ENCODE peak calls at places on chromosomes 7 and 10, in eight cellular contexts. One of them, this sample, is unnamed. For H3K4me1, the result is how much of the 10 kb centered on the place peaks cover.

GRCh38 chr10:52316005-52316404 is 1.9 kb downstream of the DKK1 start:
- DNase-seq in adrenal gland: no peak
- DNase-seq in right atrium auricular region: no peak
- DNase-seq in right cardiac atrium: no peak
- DNase-seq in neural progenitor cell: no peak
- DNase-seq in thoracic aorta: no peak
- DNase-seq in OCI-LY7: no peak
- DNase-seq in neuronal stem cell: no peak
- DNase-seq in this sample: no peak

GRCh38 chr7:38154274-38154673 is 23.8 kb upstream of the STARD3NL start:
- DNase-seq in adrenal gland: no peak
- DNase-seq in right atrium auricular region: no peak
- DNase-seq in right cardiac atrium: no peak
- DNase-seq in neural progenitor cell: no peak
- DNase-seq in thoracic aorta: no peak
- DNase-seq in OCI-LY7: no peak
- DNase-seq in neuronal stem cell: no peak
- DNase-seq in this sample: no peak

GRCh38 chr7:152756126-152756525 is 3.4 kb upstream of the ACTR3B start:
- DNase-seq in adrenal gland: no peak
- DNase-seq in right atrium auricular region: no peak
- DNase-seq in right cardiac atrium: no peak
- DNase-seq in neural progenitor cell: no peak
- DNase-seq in thoracic aorta: no peak
- DNase-seq in OCI-LY7: no peak
- DNase-seq in neuronal stem cell: no peak
- DNase-seq in this sample: no peak

GRCh38 chr7:151558575-151558974 is 38.9 kb upstream of the RHEB start:
- DNase-seq in adrenal gland: no peak
- DNase-seq in right atrium auricular region: no peak
- DNase-seq in right cardiac atrium: no peak
- DNase-seq in neural progenitor cell: no peak
- DNase-seq in thoracic aorta: no peak
- DNase-seq in OCI-LY7: no peak
- DNase-seq in neuronal stem cell: no peak
- DNase-seq in this sample: no peak

GRCh38 chr7:1949681-1950055 is 279.6 kb downstream of the ELFN1 start:
- DNase-seq in adrenal gland: no peak
- DNase-seq in right atrium auricular region: no peak
- DNase-seq in right cardiac atrium: no peak
- DNase-seq in neural progenitor cell: no peak
- DNase-seq in thoracic aorta: no peak
- DNase-seq in OCI-LY7: no peak
- DNase-seq in neuronal stem cell: no peak
- DNase-seq in this sample: no peak

GRCh38 chr7:106772655-106773108 is 92.4 kb upstream of the PIK3CG start:
- DNase-seq in adrenal gland: no peak
- DNase-seq in right atrium auricular region: no peak
- DNase-seq in right cardiac atrium: no peak
- DNase-seq in neural progenitor cell: no peak
- DNase-seq in thoracic aorta: no peak
- DNase-seq in OCI-LY7: no peak
- DNase-seq in neuronal stem cell: no peak
- DNase-seq in this sample: no peak

GRCh38 chr7:5379576-5379975 is 44.1 kb downstream of the TNRC18 start:
- DNase-seq in adrenal gland: no peak
- DNase-seq in right atrium auricular region: no peak
- DNase-seq in right cardiac atrium: no peak
- DNase-seq in neural progenitor cell: no peak
- DNase-seq in thoracic aorta: no peak
- DNase-seq in OCI-LY7: no peak
- DNase-seq in neuronal stem cell: no peak
- DNase-seq in this sample: no peak

GRCh38 chr7:37113661-37114355 is 334.9 kb downstream of the ELMO1 start:
- DNase-seq in adrenal gland: no peak
- DNase-seq in right atrium auricular region: no peak
- DNase-seq in right cardiac atrium: no peak
- DNase-seq in neural progenitor cell: no peak
- DNase-seq in thoracic aorta: no peak
- DNase-seq in OCI-LY7: no peak
- DNase-seq in neuronal stem cell: no peak
- DNase-seq in this sample: no peak

GRCh38 chr10:3195286-3195685 is 22.7 kb upstream of the PITRM1 start:
- DNase-seq in adrenal gland: no peak
- DNase-seq in right atrium auricular region: no peak
- DNase-seq in right cardiac atrium: no peak
- DNase-seq in neural progenitor cell: no peak
- DNase-seq in thoracic aorta: no peak
- DNase-seq in OCI-LY7: no peak
- DNase-seq in neuronal stem cell: no peak
- DNase-seq in this sample: no peak
- H3K4me1 ChIP-seq in adrenal gland: under half
- H3K4me1 ChIP-seq in right atrium auricular region: under half
- H3K4me1 ChIP-seq in right cardiac atrium: under half
- H3K4me1 ChIP-seq in neural progenitor cell: under half
- H3K4me1 ChIP-seq in thoracic aorta: under half
- H3K4me1 ChIP-seq in OCI-LY7: under half
- H3K4me1 ChIP-seq in neuronal stem cell: under half
- H3K4me1 ChIP-seq in this sample: under half

GRCh38 chr10:117543245-117543998 is 876 bp downstream of the EMX2 start:
- DNase-seq in adrenal gland: no peak
- DNase-seq in right atrium auricular region: no peak
- DNase-seq in right cardiac atrium: no peak
- DNase-seq in neural progenitor cell: peak
- DNase-seq in thoracic aorta: no peak
- DNase-seq in OCI-LY7: no peak
- DNase-seq in neuronal stem cell: peak
- DNase-seq in this sample: no peak
- H3K4me3 ChIP-seq in adrenal gland: peak
- H3K4me3 ChIP-seq in right atrium auricular region: peak
- H3K4me3 ChIP-seq in right cardiac atrium: peak
- H3K4me3 ChIP-seq in neural progenitor cell: peak
- H3K4me3 ChIP-seq in thoracic aorta: peak
- H3K4me3 ChIP-seq in OCI-LY7: no peak
- H3K4me3 ChIP-seq in neuronal stem cell: peak
- H3K4me3 ChIP-seq in this sample: no peak

GRCh38 chr7:142787783-142788182 is 17.0 kb downstream of the PRSS2 start:
- DNase-seq in adrenal gland: no peak
- DNase-seq in right atrium auricular region: no peak
- DNase-seq in right cardiac atrium: no peak
- DNase-seq in neural progenitor cell: no peak
- DNase-seq in thoracic aorta: no peak
- DNase-seq in OCI-LY7: no peak
- DNase-seq in neuronal stem cell: no peak
- DNase-seq in this sample: peak
- H3K4me1 ChIP-seq in adrenal gland: under half
- H3K4me1 ChIP-seq in right atrium auricular region: under half
- H3K4me1 ChIP-seq in right cardiac atrium: under half
- H3K4me1 ChIP-seq in neural progenitor cell: under half
- H3K4me1 ChIP-seq in thoracic aorta: under half
- H3K4me1 ChIP-seq in OCI-LY7: half or more
- H3K4me1 ChIP-seq in neuronal stem cell: under half
- H3K4me1 ChIP-seq in this sample: under half

GRCh38 chr7:49577576-49577975 is 195.9 kb upstream of the VWC2 start:
- DNase-seq in adrenal gland: no peak
- DNase-seq in right atrium auricular region: no peak
- DNase-seq in right cardiac atrium: no peak
- DNase-seq in neural progenitor cell: no peak
- DNase-seq in thoracic aorta: no peak
- DNase-seq in OCI-LY7: peak
- DNase-seq in neuronal stem cell: no peak
- DNase-seq in this sample: no peak

GRCh38 chr7:49579408-49579807 is 194.0 kb upstream of the VWC2 start:
- DNase-seq in adrenal gland: no peak
- DNase-seq in right atrium auricular region: no peak
- DNase-seq in right cardiac atrium: no peak
- DNase-seq in neural progenitor cell: no peak
- DNase-seq in thoracic aorta: no peak
- DNase-seq in OCI-LY7: no peak
- DNase-seq in neuronal stem cell: no peak
- DNase-seq in this sample: no peak

GRCh38 chr7:49583440-49583839 is 190.0 kb upstream of the VWC2 start:
- DNase-seq in adrenal gland: no peak
- DNase-seq in right atrium auricular region: no peak
- DNase-seq in right cardiac atrium: no peak
- DNase-seq in neural progenitor cell: no peak
- DNase-seq in thoracic aorta: no peak
- DNase-seq in OCI-LY7: no peak
- DNase-seq in neuronal stem cell: no peak
- DNase-seq in this sample: no peak

DNA sequence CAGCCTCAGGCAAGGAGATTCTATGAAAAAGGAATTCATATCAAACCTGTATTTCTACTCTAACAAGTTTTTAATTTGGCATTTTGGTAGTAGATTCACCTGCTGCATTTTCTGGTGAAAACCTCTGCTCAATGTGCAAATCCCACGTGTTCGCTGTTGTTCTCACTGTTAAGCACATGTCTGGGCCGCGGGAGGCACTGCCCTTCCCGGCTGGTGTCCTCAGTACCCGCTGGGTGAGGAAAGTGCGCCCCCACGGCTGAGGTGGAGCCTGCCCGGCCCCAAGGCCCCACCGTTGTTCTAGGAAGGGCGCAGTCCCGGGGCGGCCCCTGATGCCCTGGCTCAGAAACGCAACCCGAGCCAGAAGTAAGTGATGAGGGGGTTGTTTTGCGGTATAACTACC is 193.4 kb upstream of the VWC2 start:
- DNase-seq in adrenal gland: no peak
- DNase-seq in right atrium auricular region: no peak
- DNase-seq in right cardiac atrium: no peak
- DNase-seq in neural progenitor cell: peak
- DNase-seq in thoracic aorta: no peak
- DNase-seq in OCI-LY7: no peak
- DNase-seq in neuronal stem cell: no peak
- DNase-seq in this sample: no peak
- H3K4me3 ChIP-seq in adrenal gland: no peak
- H3K4me3 ChIP-seq in right atrium auricular region: no peak
- H3K4me3 ChIP-seq in right cardiac atrium: no peak
- H3K4me3 ChIP-seq in neural progenitor cell: no peak
- H3K4me3 ChIP-seq in thoracic aorta: no peak
- H3K4me3 ChIP-seq in OCI-LY7: no peak
- H3K4me3 ChIP-seq in neuronal stem cell: no peak
- H3K4me3 ChIP-seq in this sample: no peak

DNA sequence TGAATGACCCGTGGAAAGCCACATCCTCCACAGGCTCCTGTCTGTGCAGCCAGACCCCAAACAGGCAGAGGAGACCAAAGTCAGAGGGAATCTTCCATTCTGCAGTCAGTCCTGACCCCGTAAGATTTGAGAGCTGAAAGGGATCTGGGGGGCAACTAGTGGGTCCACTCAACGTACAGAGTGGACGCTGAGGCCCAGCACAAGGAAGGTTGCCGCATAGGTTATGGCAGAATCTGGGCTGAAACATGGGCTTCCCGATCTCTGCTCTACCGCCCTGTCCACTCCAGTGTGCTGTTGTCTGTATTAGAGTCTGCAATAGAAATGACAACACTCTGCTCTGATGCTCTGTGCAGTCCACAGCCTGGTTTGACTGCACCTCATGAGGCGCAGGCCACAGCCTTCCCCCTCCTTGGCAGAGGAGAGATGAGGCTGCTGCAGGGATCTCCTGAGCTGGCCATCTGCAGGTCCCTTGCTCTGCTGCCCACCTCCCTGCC is 7.9 kb upstream of the ZNF22 start:
- DNase-seq in adrenal gland: no peak
- DNase-seq in right atrium auricular region: no peak
- DNase-seq in right cardiac atrium: no peak
- DNase-seq in neural progenitor cell: no peak
- DNase-seq in thoracic aorta: no peak
- DNase-seq in OCI-LY7: no peak
- DNase-seq in neuronal stem cell: no peak
- DNase-seq in this sample: no peak
- H3K4me1 ChIP-seq in adrenal gland: under half
- H3K4me1 ChIP-seq in right atrium auricular region: half or more
- H3K4me1 ChIP-seq in right cardiac atrium: under half
- H3K4me1 ChIP-seq in neural progenitor cell: under half
- H3K4me1 ChIP-seq in thoracic aorta: under half
- H3K4me1 ChIP-seq in OCI-LY7: under half
- H3K4me1 ChIP-seq in neuronal stem cell: under half
- H3K4me1 ChIP-seq in this sample: under half

GRCh38 chr10:110400173-110400947 is 95.6 kb upstream of the SMNDC1 start:
- DNase-seq in adrenal gland: no peak
- DNase-seq in right atrium auricular region: no peak
- DNase-seq in right cardiac atrium: no peak
- DNase-seq in neural progenitor cell: no peak
- DNase-seq in thoracic aorta: no peak
- DNase-seq in OCI-LY7: no peak
- DNase-seq in neuronal stem cell: no peak
- DNase-seq in this sample: no peak

GRCh38 chr10:110397856-110398255 is 93.1 kb upstream of the SMNDC1 start:
- DNase-seq in adrenal gland: no peak
- DNase-seq in right atrium auricular region: no peak
- DNase-seq in right cardiac atrium: no peak
- DNase-seq in neural progenitor cell: no peak
- DNase-seq in thoracic aorta: no peak
- DNase-seq in OCI-LY7: no peak
- DNase-seq in neuronal stem cell: no peak
- DNase-seq in this sample: no peak

GRCh38 chr10:110401401-110402076 is 96.2 kb upstream of the DUSP5 start:
- DNase-seq in adrenal gland: no peak
- DNase-seq in right atrium auricular region: no peak
- DNase-seq in right cardiac atrium: no peak
- DNase-seq in neural progenitor cell: no peak
- DNase-seq in thoracic aorta: no peak
- DNase-seq in OCI-LY7: no peak
- DNase-seq in neuronal stem cell: no peak
- DNase-seq in this sample: no peak

GRCh38 chr10:110398419-110399162 is 93.9 kb upstream of the SMNDC1 start:
- DNase-seq in adrenal gland: peak
- DNase-seq in right atrium auricular region: peak
- DNase-seq in right cardiac atrium: peak
- DNase-seq in neural progenitor cell: peak
- DNase-seq in thoracic aorta: peak
- DNase-seq in OCI-LY7: no peak
- DNase-seq in neuronal stem cell: no peak
- DNase-seq in this sample: no peak

DNA sequence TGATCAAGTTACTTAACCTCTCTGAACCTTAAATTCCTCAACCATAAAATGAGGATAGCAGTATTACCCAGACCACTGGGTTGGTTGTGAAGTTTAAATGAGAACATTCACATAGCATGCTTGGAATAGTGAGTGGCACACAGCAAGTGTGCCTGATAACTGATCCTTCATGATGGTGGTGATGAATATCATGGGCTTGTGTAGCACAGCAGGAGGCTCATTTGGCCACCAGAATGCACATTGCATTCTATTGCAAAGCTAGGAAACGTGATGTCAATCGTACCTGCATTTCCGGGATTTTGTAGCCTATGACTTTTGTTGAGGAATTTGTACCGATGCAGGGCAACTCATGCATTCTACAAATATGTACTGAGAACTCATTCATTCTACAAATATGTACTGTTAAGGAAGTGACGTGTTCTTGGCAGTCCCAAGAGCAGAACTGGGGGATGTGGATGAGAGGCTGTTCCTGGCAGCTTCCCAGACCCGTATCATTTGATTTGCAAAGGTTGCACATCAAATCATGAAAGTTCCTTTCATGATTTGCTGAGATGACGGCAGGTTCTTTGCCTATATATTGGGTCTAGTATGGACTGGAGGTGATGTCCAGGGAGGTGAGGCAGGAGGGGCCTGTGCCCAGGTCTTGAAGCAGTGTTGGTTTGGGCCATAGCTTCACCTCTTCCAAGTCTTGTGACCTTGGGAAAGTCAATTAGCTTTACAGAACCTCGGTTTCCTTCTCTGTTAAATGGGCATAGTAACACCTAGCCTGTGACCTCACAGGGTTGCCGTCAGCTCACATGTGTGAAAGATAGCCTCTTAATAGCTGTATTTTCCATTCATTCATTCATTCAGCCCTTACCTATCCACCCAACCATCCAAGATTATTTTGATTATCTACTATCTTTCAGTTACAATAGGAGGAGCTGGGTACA is 94.7 kb upstream of the SMNDC1 start:
- DNase-seq in adrenal gland: peak
- DNase-seq in right atrium auricular region: no peak
- DNase-seq in right cardiac atrium: no peak
- DNase-seq in neural progenitor cell: no peak
- DNase-seq in thoracic aorta: no peak
- DNase-seq in OCI-LY7: no peak
- DNase-seq in neuronal stem cell: no peak
- DNase-seq in this sample: no peak
- H3K4me3 ChIP-seq in adrenal gland: no peak
- H3K4me3 ChIP-seq in right atrium auricular region: no peak
- H3K4me3 ChIP-seq in right cardiac atrium: no peak
- H3K4me3 ChIP-seq in neural progenitor cell: no peak
- H3K4me3 ChIP-seq in thoracic aorta: no peak
- H3K4me3 ChIP-seq in OCI-LY7: no peak
- H3K4me3 ChIP-seq in neuronal stem cell: no peak
- H3K4me3 ChIP-seq in this sample: no peak